ENCODE peak calls at places on chromosome 20, in five cellular contexts. One of them, this sample, is unnamed.

GRCh38 chr20:33672426-33673114 is 1.7 kb downstream of the NECAB3 start:
- DNase-seq in astrocyte of the spinal cord: no peak
- DNase-seq in GM13977: no peak
- DNase-seq in cardiac muscle cell: peak
- DNase-seq in GM12865: no peak
- DNase-seq in this sample: no peak

GRCh38 chr20:10370091-10370887 is 63.7 kb downstream of the MKKS start:
- DNase-seq in GM12865: no peak
- DNase-seq in GM13977: no peak
- DNase-seq in astrocyte of the spinal cord: no peak
- DNase-seq in cardiac muscle cell: peak
- DNase-seq in this sample: no peak

GRCh38 chr20:39326050-39326449 is 363.9 kb downstream of the DHX35 start:
- DNase-seq in cardiac muscle cell: no peak
- DNase-seq in GM13977: no peak
- DNase-seq in GM12865: no peak
- DNase-seq in astrocyte of the spinal cord: no peak
- DNase-seq in this sample: no peak

GRCh38 chr20:45919536-45919933 is 7.6 kb upstream of the PLTP start:
- DNase-seq in astrocyte of the spinal cord: peak
- DNase-seq in GM12865: no peak
- DNase-seq in GM13977: no peak
- DNase-seq in cardiac muscle cell: peak
- DNase-seq in this sample: no peak

GRCh38 chr20:45951474-45951873 is 17.0 kb downstream of the PCIF1 start:
- DNase-seq in GM12865: no peak
- DNase-seq in cardiac muscle cell: no peak
- DNase-seq in GM13977: no peak
- DNase-seq in astrocyte of the spinal cord: no peak
- DNase-seq in this sample: no peak

GRCh38 chr20:59013031-59013951 is 5.9 kb upstream of the TUBB1 start:
- DNase-seq in cardiac muscle cell: no peak
- DNase-seq in GM13977: no peak
- DNase-seq in GM12865: no peak
- DNase-seq in astrocyte of the spinal cord: no peak
- DNase-seq in this sample: no peak

GRCh38 chr20:11935754-11936551 is 18.3 kb downstream of the BTBD3 start:
- DNase-seq in astrocyte of the spinal cord: no peak
- DNase-seq in cardiac muscle cell: no peak
- DNase-seq in GM12865: no peak
- DNase-seq in GM13977: no peak
- DNase-seq in this sample: no peak

GRCh38 chr20:46283426-46283825 is 24.9 kb downstream of the CDH22 start:
- DNase-seq in astrocyte of the spinal cord: no peak
- DNase-seq in GM12865: no peak
- DNase-seq in cardiac muscle cell: no peak
- DNase-seq in GM13977: no peak
- DNase-seq in this sample: no peak

GRCh38 chr20:10584319-10584812 is 89.4 kb downstream of the JAG1 start:
- DNase-seq in astrocyte of the spinal cord: no peak
- DNase-seq in cardiac muscle cell: no peak
- DNase-seq in GM12865: no peak
- DNase-seq in GM13977: no peak
- DNase-seq in this sample: no peak

GRCh38 chr20:41872986-41873385 is 254.8 kb upstream of the CHD6 start:
- DNase-seq in astrocyte of the spinal cord: no peak
- DNase-seq in cardiac muscle cell: no peak
- DNase-seq in GM13977: no peak
- DNase-seq in GM12865: no peak
- DNase-seq in this sample: no peak

GRCh38 chr20:56865055-56865454 is 235.9 kb downstream of the TFAP2C start:
- DNase-seq in astrocyte of the spinal cord: no peak
- DNase-seq in GM13977: no peak
- DNase-seq in cardiac muscle cell: no peak
- DNase-seq in GM12865: no peak
- DNase-seq in this sample: no peak

GRCh38 chr20:57000441-57000968 is 265.9 kb downstream of the BMP7 start:
- DNase-seq in GM12865: no peak
- DNase-seq in astrocyte of the spinal cord: no peak
- DNase-seq in cardiac muscle cell: no peak
- DNase-seq in GM13977: no peak
- DNase-seq in this sample: peak

GRCh38 chr20:59062057-59062456 is 19.5 kb upstream of the PRELID3B start:
- DNase-seq in GM13977: no peak
- DNase-seq in cardiac muscle cell: no peak
- DNase-seq in GM12865: no peak
- DNase-seq in astrocyte of the spinal cord: no peak
- DNase-seq in this sample: no peak

GRCh38 chr20:57795347-57795697 is 85.5 kb upstream of the PMEPA1 start:
- DNase-seq in GM13977: no peak
- DNase-seq in GM12865: no peak
- DNase-seq in cardiac muscle cell: peak
- DNase-seq in astrocyte of the spinal cord: peak
- DNase-seq in this sample: no peak

GRCh38 chr20:45059022-45059728 is 41.8 kb downstream of the KCNS1 start:
- DNase-seq in cardiac muscle cell: peak
- DNase-seq in astrocyte of the spinal cord: peak
- DNase-seq in GM12865: no peak
- DNase-seq in GM13977: no peak
- DNase-seq in this sample: no peak

GRCh38 chr20:17611540-17612286 is 41.8 kb downstream of the DSTN start:
- DNase-seq in GM13977: peak
- DNase-seq in cardiac muscle cell: peak
- DNase-seq in GM12865: no peak
- DNase-seq in astrocyte of the spinal cord: no peak
- DNase-seq in this sample: no peak

GRCh38 chr20:47204008-47204745 is 152.3 kb downstream of the ZMYND8 start:
- DNase-seq in cardiac muscle cell: peak
- DNase-seq in GM12865: no peak
- DNase-seq in astrocyte of the spinal cord: peak
- DNase-seq in GM13977: no peak
- DNase-seq in this sample: no peak

GRCh38 chr20:54208492-54209044 is 681 bp downstream of the PFDN4 start:
- DNase-seq in GM12865: peak
- DNase-seq in cardiac muscle cell: peak
- DNase-seq in astrocyte of the spinal cord: peak
- DNase-seq in GM13977: peak
- DNase-seq in this sample: no peak

GRCh38 chr20:4951299-4951698 is 50.0 kb downstream of the SLC23A2 start:
- DNase-seq in GM13977: no peak
- DNase-seq in cardiac muscle cell: peak
- DNase-seq in astrocyte of the spinal cord: peak
- DNase-seq in GM12865: no peak
- DNase-seq in this sample: no peak

GRCh38 chr20:4925842-4926530 is 75.3 kb downstream of the SLC23A2 start:
- DNase-seq in cardiac muscle cell: peak
- DNase-seq in GM13977: no peak
- DNase-seq in GM12865: no peak
- DNase-seq in astrocyte of the spinal cord: peak
- DNase-seq in this sample: no peak

GRCh38 chr20:57187068-57187634 is 79.3 kb downstream of the BMP7 start:
- DNase-seq in cardiac muscle cell: no peak
- DNase-seq in GM12865: no peak
- DNase-seq in astrocyte of the spinal cord: no peak
- DNase-seq in GM13977: no peak
- DNase-seq in this sample: no peak

GRCh38 chr20:61055130-61055529 is 196.9 kb upstream of the CDH4 start:
- DNase-seq in GM13977: no peak
- DNase-seq in astrocyte of the spinal cord: no peak
- DNase-seq in GM12865: no peak
- DNase-seq in cardiac muscle cell: no peak
- DNase-seq in this sample: no peak

GRCh38 chr20:1924910-1925861 is 30.0 kb downstream of the SIRPA start:
- DNase-seq in GM12865: no peak
- DNase-seq in astrocyte of the spinal cord: no peak
- DNase-seq in GM13977: no peak
- DNase-seq in cardiac muscle cell: no peak
- DNase-seq in this sample: no peak

GRCh38 chr20:21739682-21740081 is 34.2 kb downstream of the PAX1 start:
- DNase-seq in astrocyte of the spinal cord: no peak
- DNase-seq in cardiac muscle cell: no peak
- DNase-seq in GM12865: no peak
- DNase-seq in GM13977: no peak
- DNase-seq in this sample: no peak

GRCh38 chr20:48189177-48189576 is 403.9 kb upstream of the SULF2 start:
- DNase-seq in GM13977: peak
- DNase-seq in cardiac muscle cell: peak
- DNase-seq in GM12865: peak
- DNase-seq in astrocyte of the spinal cord: peak
- DNase-seq in this sample: no peak

GRCh38 chr20:57464642-57465211 is 60.2 kb downstream of the CTCFL start:
- DNase-seq in GM12865: peak
- DNase-seq in astrocyte of the spinal cord: no peak
- DNase-seq in cardiac muscle cell: peak
- DNase-seq in GM13977: no peak
- DNase-seq in this sample: peak

GRCh38 chr20:57792386-57793095 is 82.7 kb upstream of the PMEPA1 start:
- DNase-seq in cardiac muscle cell: no peak
- DNase-seq in GM13977: no peak
- DNase-seq in GM12865: no peak
- DNase-seq in astrocyte of the spinal cord: no peak
- DNase-seq in this sample: no peak

GRCh38 chr20:362271-363254 is 15.7 kb downstream of the NRSN2 start:
- DNase-seq in cardiac muscle cell: peak
- DNase-seq in GM13977: no peak
- DNase-seq in GM12865: peak
- DNase-seq in astrocyte of the spinal cord: peak
- DNase-seq in this sample: peak

GRCh38 chr20:10033905-10034304 is 882 bp upstream of the ANKEF1 start:
- DNase-seq in astrocyte of the spinal cord: no peak
- DNase-seq in cardiac muscle cell: no peak
- DNase-seq in GM12865: no peak
- DNase-seq in GM13977: no peak
- DNase-seq in this sample: no peak

GRCh38 chr20:56411759-56412472 is at the start of gene CASS4:
- DNase-seq in GM13977: peak
- DNase-seq in astrocyte of the spinal cord: peak
- DNase-seq in GM12865: no peak
- DNase-seq in cardiac muscle cell: peak
- DNase-seq in this sample: no peak

DNA sequence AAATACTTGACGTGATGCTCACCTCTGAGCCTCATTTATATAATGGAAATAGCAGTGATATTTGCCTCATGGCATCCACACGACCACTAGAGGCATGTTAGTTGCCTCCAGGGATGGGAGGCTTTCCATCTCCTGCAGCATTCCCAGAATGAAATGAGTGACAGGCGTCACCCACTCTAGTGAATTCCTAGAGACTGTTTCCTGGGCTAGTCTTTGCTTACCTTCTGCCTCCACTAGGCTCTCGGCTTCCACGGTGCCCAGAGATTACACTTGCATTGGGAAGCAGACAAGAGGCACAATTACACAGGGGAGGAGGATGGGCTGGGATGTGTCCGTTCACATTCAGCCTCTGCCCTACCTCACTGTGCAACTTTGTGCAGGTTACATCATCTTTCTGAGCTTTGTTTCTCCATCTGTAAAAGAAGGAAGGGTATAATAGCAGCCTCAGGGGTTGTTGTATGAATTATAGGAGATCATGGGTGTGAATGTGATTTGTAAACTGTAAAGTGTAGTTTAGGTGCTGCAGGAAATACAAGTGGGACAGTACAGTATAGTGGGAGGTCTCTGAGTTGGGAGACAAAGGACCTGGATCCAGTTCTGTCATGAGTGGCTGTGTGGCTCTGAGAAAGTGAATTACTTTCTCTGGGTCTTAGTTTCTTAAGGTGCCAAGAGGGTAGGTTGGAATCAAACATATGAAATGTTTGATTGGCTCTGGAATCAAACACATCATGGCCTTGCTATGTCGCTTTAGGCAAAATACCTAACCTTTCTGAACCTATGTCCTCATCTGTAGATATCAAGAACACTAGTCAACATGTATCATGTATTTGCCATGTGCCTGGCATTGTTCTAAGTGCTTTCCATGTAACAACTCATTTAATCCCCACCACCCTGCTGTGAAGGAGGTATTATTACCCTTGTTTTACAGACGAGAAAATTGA is 3.6 kb upstream of the VSTM2L start:
- DNase-seq in GM13977: no peak
- DNase-seq in cardiac muscle cell: no peak
- DNase-seq in astrocyte of the spinal cord: no peak
- DNase-seq in GM12865: no peak
- DNase-seq in this sample: no peak
- TF ChIP-seq CTCF in GM13977: no peak
- TF ChIP-seq CTCF in cardiac muscle cell: no peak
- TF ChIP-seq CTCF in astrocyte of the spinal cord: no peak
- TF ChIP-seq CTCF in GM12865: no peak
- TF ChIP-seq CTCF in this sample: no peak

GRCh38 chr20:43691928-43692524 is 25.1 kb downstream of the MYBL2 start:
- DNase-seq in GM13977: peak
- DNase-seq in GM12865: peak
- DNase-seq in astrocyte of the spinal cord: peak
- DNase-seq in cardiac muscle cell: peak
- DNase-seq in this sample: no peak
- TF ChIP-seq CTCF in GM13977: peak
- TF ChIP-seq CTCF in GM12865: peak
- TF ChIP-seq CTCF in astrocyte of the spinal cord: peak
- TF ChIP-seq CTCF in cardiac muscle cell: peak
- TF ChIP-seq CTCF in this sample: peak

GRCh38 chr20:62496525-62497218 is 20.9 kb upstream of the GATA5 start:
- DNase-seq in astrocyte of the spinal cord: no peak
- DNase-seq in GM12865: peak
- DNase-seq in cardiac muscle cell: no peak
- DNase-seq in GM13977: peak
- DNase-seq in this sample: no peak
- TF ChIP-seq CTCF in astrocyte of the spinal cord: peak
- TF ChIP-seq CTCF in GM12865: peak
- TF ChIP-seq CTCF in cardiac muscle cell: peak
- TF ChIP-seq CTCF in GM13977: peak
- TF ChIP-seq CTCF in this sample: peak

DNA sequence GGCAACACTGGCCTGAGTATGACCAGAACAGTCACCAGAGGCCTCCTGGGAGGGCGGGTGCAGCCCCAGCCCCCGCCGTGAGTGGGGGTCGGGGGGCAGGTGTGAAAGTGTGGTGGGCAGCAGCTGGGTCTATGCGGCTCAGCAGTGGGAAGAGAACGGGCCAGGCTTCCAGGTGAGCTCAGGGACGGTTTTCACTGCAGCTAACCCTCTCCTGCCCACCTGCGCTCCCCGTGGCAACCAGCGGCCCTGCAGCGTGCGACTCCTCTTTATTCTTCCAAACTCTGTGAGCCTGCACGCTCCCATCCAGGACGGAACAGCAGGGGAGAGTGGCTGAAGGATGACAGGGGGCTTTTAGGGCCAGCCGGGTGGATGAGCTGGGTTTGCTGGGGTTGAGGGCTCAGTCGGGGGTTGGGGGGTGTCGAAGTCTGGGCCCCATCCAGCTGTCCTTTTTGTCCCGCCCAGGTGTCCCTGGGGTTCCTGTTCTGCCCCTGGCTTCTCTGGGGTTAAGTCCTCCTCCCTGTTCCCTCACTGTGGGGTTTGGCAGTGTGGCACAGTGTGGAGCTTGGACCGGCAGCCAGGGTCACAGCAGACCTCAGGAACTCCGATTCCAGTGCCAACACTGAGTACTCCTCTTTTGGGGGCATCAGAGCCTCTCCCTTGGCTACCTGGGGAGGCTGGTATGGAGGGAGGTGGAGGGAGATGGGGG is 859 bp upstream of the BIRC7 start:
- DNase-seq in astrocyte of the spinal cord: no peak
- DNase-seq in GM13977: no peak
- DNase-seq in GM12865: peak
- DNase-seq in cardiac muscle cell: peak
- DNase-seq in this sample: no peak
- TF ChIP-seq CTCF in astrocyte of the spinal cord: peak
- TF ChIP-seq CTCF in GM13977: peak
- TF ChIP-seq CTCF in GM12865: peak
- TF ChIP-seq CTCF in cardiac muscle cell: peak
- TF ChIP-seq CTCF in this sample: peak